ENCODE peak calls at places on chromosomes 12 and 14, in seven cellular contexts. V is H1, E is K562, Q is SK-N-SH, G is GM12878, D is HCT116, W is HepG2. N is an unnamed sample.

GRCh38 chr14:93543766-93544165 is 113.0 kb downstream of the UNC79 start:
- DNase-seq in V (no peak), E (peak; percentile 4), Q (peak; percentile 42), G (no peak), D (peak; percentile 19), W (peak; percentile 10), N (peak; percentile 42)

GRCh38 chr12:80469681-80470080 is 25.6 kb downstream of the PTPRQ start:
- DNase-seq in V (no peak), E (no peak), Q (no peak), G (no peak), D (no peak), W (no peak), N (no peak)

GRCh38 chr14:96267336-96267735 is 11.3 kb downstream of the BDKRB1 start:
- DNase-seq in V (no peak), E (no peak), Q (peak; percentile 95), G (no peak), D (no peak), W (no peak), N (no peak)

GRCh38 chr12:93767524-93767863 is 90.3 kb downstream of the CRADD start:
- DNase-seq in V (no peak), E (no peak), Q (no peak), G (no peak), D (no peak), W (no peak), N (no peak)

GRCh38 chr12:66087365-66087943 is 43.1 kb downstream of the LLPH start:
- DNase-seq in V (peak; percentile 23), E (peak; percentile 39), Q (peak; percentile 38), G (no peak), D (peak; percentile 68), W (peak; percentile 57), N (peak; percentile 82)

GRCh38 chr12:41709012-41709411 is 435.7 kb downstream of the GXYLT1 start:
- DNase-seq in V (no peak), E (no peak), Q (no peak), G (no peak), D (no peak), W (no peak), N (no peak)

GRCh38 chr12:47155457-47156166 is 75.9 kb upstream of the AMIGO2 start:
- DNase-seq in V (no peak), E (peak; percentile 38), Q (no peak), G (no peak), D (no peak), W (no peak), N (no peak)

GRCh38 chr12:46470975-46471374 is 98.4 kb upstream of the SLC38A2 start:
- DNase-seq in V (no peak), E (no peak), Q (no peak), G (no peak), D (peak; percentile 86), W (no peak), N (no peak)

GRCh38 chr12:70719672-70720420 is 82.6 kb upstream of the PTPRB start:
- DNase-seq in V (peak; percentile 23), E (peak; percentile 37), Q (peak; percentile 48), G (no peak), D (no peak), W (peak; percentile 1), N (no peak)

GRCh38 chr12:32031109-32031508 is 71.9 kb downstream of the RESF1 start:
- DNase-seq in V (no peak), E (peak; percentile 82), Q (no peak), G (no peak), D (no peak), W (no peak), N (no peak)

GRCh38 chr12:147242-147641 is 66.7 kb downstream of the SLC6A12 start:
- DNase-seq in V (no peak), E (no peak), Q (no peak), G (no peak), D (no peak), W (no peak), N (no peak)

GRCh38 chr12:127881371-127882140 is 385.4 kb upstream of the TMEM132C start:
- DNase-seq in V (no peak), E (no peak), Q (no peak), G (no peak), D (no peak), W (no peak), N (no peak)

GRCh38 chr14:75981426-75981825 is 369 bp downstream of the TGFB3 start:
- DNase-seq in V (no peak), E (peak; percentile 17), Q (no peak), G (peak; percentile 60), D (no peak), W (peak; percentile 18), N (peak; percentile 95)

GRCh38 chr14:40240456-40240855 is 808.2 kb upstream of the FBXO33 start:
- DNase-seq in V (no peak), E (no peak), Q (no peak), G (no peak), D (no peak), W (no peak), N (no peak)

GRCh38 chr14:23930742-23931141 is 22.8 kb upstream of the DHRS4 start:
- DNase-seq in V (no peak), E (no peak), Q (no peak), G (no peak), D (no peak), W (no peak), N (no peak)

GRCh38 chr14:38210587-38211257 is 3.0 kb downstream of the SSTR1 start:
- DNase-seq in V (no peak), E (no peak), Q (no peak), G (no peak), D (no peak), W (no peak), N (no peak)

GRCh38 chr14:102200690-102201368 is 61.1 kb downstream of the WDR20 start:
- DNase-seq in V (no peak), E (no peak), Q (no peak), G (no peak), D (no peak), W (no peak), N (no peak)

GRCh38 chr14:102201776-102202175 is 62.1 kb downstream of the WDR20 start:
- DNase-seq in V (no peak), E (no peak), Q (no peak), G (no peak), D (no peak), W (no peak), N (no peak)

GRCh38 chr14:102201369-102201748 is 61.7 kb downstream of the WDR20 start:
- DNase-seq in V (no peak), E (no peak), Q (no peak), G (peak; percentile 41), D (no peak), W (no peak), N (no peak)

GRCh38 chr14:102203382-102203781 is 63.7 kb downstream of the WDR20 start:
- DNase-seq in V (no peak), E (no peak), Q (peak; percentile 64), G (no peak), D (no peak), W (no peak), N (no peak)

DNA sequence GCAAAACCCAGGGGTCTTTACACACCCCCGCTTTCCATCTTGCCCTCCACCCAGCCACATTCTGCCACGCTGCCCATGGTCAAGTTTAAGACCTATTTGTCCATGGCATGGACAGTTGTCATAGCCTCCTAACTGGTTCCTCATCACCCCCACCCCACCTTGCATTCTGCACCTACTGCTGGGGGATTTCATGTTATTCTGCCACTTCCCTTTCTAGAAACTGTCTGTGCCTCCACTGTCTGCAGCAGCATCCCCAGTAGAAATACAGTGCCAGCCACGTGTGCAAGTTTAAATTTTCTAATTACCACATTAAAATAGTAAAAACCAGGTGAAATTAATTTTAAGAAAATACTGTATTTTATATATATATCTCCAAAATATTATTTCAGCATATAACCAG is 63.2 kb downstream of the WDR20 start:
- DNase-seq in V (no peak), E (no peak), Q (no peak), G (no peak), D (no peak), W (no peak), N (no peak)
- TF ChIP-seq JUND in V (no peak), E (no peak), Q (no peak), G (no peak), D (no peak), W (no peak), N (no peak)

GRCh38 chr14:57461777-57462320 is 31.8 kb downstream of the CCDC198 start:
- DNase-seq in V (no peak), E (no peak), Q (no peak), G (no peak), D (no peak), W (no peak), N (no peak)
- TF ChIP-seq JUND in V (no peak), E (no peak), Q (no peak), G (no peak), D (no peak), W (no peak), N (no peak)

GRCh38 chr12:132393991-132394949 is 64.9 kb upstream of the GALNT9 start:
- DNase-seq in V (no peak), E (peak; percentile 48), Q (no peak), G (no peak), D (no peak), W (no peak), N (no peak)

GRCh38 chr12:132390287-132391076 is 61.1 kb upstream of the GALNT9 start:
- DNase-seq in V (no peak), E (no peak), Q (no peak), G (no peak), D (no peak), W (no peak), N (no peak)

GRCh38 chr12:132393245-132393795 is 63.9 kb upstream of the GALNT9 start:
- DNase-seq in V (no peak), E (peak; percentile 65), Q (no peak), G (no peak), D (peak; percentile 45), W (peak; percentile 20), N (no peak)

GRCh38 chr12:132391326-132392041 is 62.1 kb upstream of the GALNT9 start:
- DNase-seq in V (no peak), E (no peak), Q (no peak), G (no peak), D (no peak), W (no peak), N (no peak)

DNA sequence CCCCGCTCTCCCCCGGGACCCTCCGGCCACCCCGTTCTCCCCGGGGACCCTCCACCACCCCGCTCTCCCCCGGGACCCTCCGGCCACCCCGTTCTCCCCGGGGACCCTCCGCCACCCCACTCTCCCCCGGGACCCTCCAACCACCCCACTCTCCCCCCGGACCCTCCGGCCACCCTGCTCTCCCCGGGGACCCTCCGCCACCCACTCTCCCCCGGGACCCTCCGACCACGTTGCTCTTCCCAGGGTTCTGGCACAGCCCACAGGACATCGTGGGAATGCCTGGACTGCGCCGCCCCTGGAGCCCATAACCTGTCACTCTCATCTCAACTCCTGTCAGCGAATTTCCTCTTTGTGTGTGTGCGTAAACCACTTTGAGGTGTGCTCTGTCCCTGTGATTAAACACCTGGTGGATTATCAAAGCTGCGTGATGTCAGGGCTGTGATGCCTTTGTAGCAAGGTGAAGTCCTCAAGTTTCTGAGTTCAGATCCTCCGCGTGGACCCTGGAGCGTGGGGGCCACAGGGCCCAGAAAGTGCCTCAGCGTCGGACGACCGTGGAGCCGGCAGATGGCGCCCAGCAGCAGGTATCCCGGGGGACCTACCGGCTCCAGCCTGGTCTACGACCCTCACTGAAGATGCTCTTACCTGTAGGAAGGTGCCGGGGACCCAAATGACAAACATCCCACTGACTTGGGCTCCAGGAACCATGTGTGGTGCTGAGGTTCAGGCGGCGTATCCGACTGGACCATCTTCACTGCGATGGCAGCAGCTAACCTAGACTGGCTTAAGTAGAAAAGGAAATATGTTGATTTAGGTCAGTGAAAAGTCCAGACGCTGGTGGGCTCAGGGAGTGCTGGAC is 63.2 kb upstream of the GALNT9 start:
- DNase-seq in V (no peak), E (no peak), Q (no peak), G (no peak), D (no peak), W (no peak), N (no peak)
- TF ChIP-seq JUND in V (no peak), E (no peak), Q (no peak), G (no peak), D (no peak), W (no peak), N (no peak)

GRCh38 chr12:126430921-126431320 is 1365.7 kb downstream of the AACS start:
- DNase-seq in V (no peak), E (no peak), Q (no peak), G (no peak), D (no peak), W (no peak), N (no peak)
- TF ChIP-seq JUND in V (no peak), E (no peak), Q (no peak), G (no peak), D (no peak), W (no peak), N (no peak)